ENCODE peak calls at places on chromosomes 12 and 14, in six cellular contexts. T is CD4-positive, alpha-beta memory T cell; C is gastrocnemius medialis; Y is tibial nerve; D is aorta; B is breast epithelium. Z is an unnamed sample.
A peak's percentile ranks its signal among the peaks of the same experiment; 100 is the strongest.

GRCh38 chr12:89355243-89356068 is 3.2 kb upstream of the DUSP6 start:
- DNase-seq in D (no peak), B (no peak), T (no peak), C (no peak), Y (no peak), Z (no peak)

GRCh38 chr14:94165744-94166143 is 8.4 kb upstream of the PPP4R4 start:
- DNase-seq in B (no peak), Y (no peak), C (no peak), D (no peak), T (no peak), Z (no peak)

GRCh38 chr12:67697443-67697842 is 48.9 kb downstream of the DYRK2 start:
- DNase-seq in T (peak; percentile 78), D (no peak), B (no peak), Y (no peak), C (no peak), Z (no peak)

GRCh38 chr12:59657266-59657665 is 61.4 kb downstream of the SLC16A7 start:
- DNase-seq in C (no peak), Y (no peak), B (no peak), T (no peak), D (no peak), Z (no peak)

GRCh38 chr14:97100306-97100705 is 303.1 kb downstream of the VRK1 start:
- DNase-seq in Y (no peak), C (no peak), B (no peak), T (no peak), D (no peak), Z (no peak)

GRCh38 chr14:73472182-73473114 is 14.1 kb upstream of the NUMB start:
- DNase-seq in C (no peak), T (peak; percentile 66), Y (no peak), D (no peak), B (no peak), Z (no peak)

GRCh38 chr14:36221097-36221496 is 44.6 kb upstream of the PTCSC3 start:
- DNase-seq in B (no peak), D (no peak), C (no peak), Y (no peak), T (no peak), Z (no peak)

GRCh38 chr12:132132609-132133430 is 11.3 kb downstream of the DDX51 start:
- DNase-seq in Y (no peak), D (no peak), B (no peak), T (no peak), C (no peak), Z (no peak)

GRCh38 chr12:117968826-117969659 is at the start of gene KSR2:
- DNase-seq in C (no peak), Y (no peak), B (peak; percentile 41), D (no peak), T (peak; percentile 64), Z (peak; percentile 43)

GRCh38 chr12:75831413-75831812 is 200.2 kb downstream of the PHLDA1 start:
- DNase-seq in B (no peak), C (no peak), T (no peak), Y (no peak), D (no peak), Z (no peak)

GRCh38 chr12:118689793-118690192 is 291.5 kb upstream of the SRRM4 start:
- DNase-seq in Y (no peak), D (no peak), T (no peak), B (no peak), C (no peak), Z (no peak)

GRCh38 chr12:80443974-80444666 is at the start of gene PTPRQ:
- DNase-seq in C (no peak), D (no peak), Y (no peak), B (no peak), T (no peak), Z (no peak)

GRCh38 chr14:66039495-66039894 is 446.7 kb upstream of the CCDC196 start:
- DNase-seq in D (no peak), Y (no peak), T (no peak), C (no peak), B (no peak), Z (no peak)

GRCh38 chr14:89773644-89774316 is 180.8 kb downstream of the EFCAB11 start:
- DNase-seq in D (peak; percentile 70), C (no peak), Y (no peak), B (no peak), T (peak; percentile 56), Z (peak; percentile 55)

GRCh38 chr12:7859552-7859951 is 13.2 kb downstream of the SLC2A14 start:
- DNase-seq in T (no peak), D (no peak), B (no peak), Y (no peak), C (no peak), Z (no peak)

GRCh38 chr12:124764870-124765570 is 98.6 kb downstream of the SCARB1 start:
- DNase-seq in B (peak; percentile 76), T (no peak), C (peak; percentile 56), D (no peak), Y (peak; percentile 62), Z (no peak)

GRCh38 chr14:103528512-103529382 is at the start of gene TRMT61A:
- DNase-seq in B (peak; percentile 85), T (peak; percentile 74), D (peak; percentile 93), Y (peak; percentile 84), C (peak; percentile 86), Z (peak; percentile 88)

GRCh38 chr12:52280796-52281560 is 6.5 kb downstream of the KRT86 start:
- DNase-seq in B (peak; percentile 97), D (peak; percentile 86), C (peak; percentile 18), Y (peak; percentile 68), T (no peak), Z (no peak)

GRCh38 chr12:63747553-63747952 is 32.2 kb upstream of the RXYLT1 start:
- DNase-seq in Y (no peak), B (no peak), T (no peak), D (no peak), C (no peak), Z (no peak)

GRCh38 chr12:100955139-100955538 is 160.6 kb downstream of the ANO4 start:
- DNase-seq in Y (no peak), B (no peak), T (no peak), D (peak; percentile 72), C (no peak), Z (no peak)

GRCh38 chr12:48349471-48349870 is 1.2 kb downstream of the ZNF641 start:
- DNase-seq in D (no peak), C (no peak), B (no peak), T (no peak), Y (no peak), Z (no peak)

GRCh38 chr12:114674201-114675047 is 9.6 kb downstream of the TBX3 start:
- DNase-seq in C (no peak), D (no peak), Y (no peak), B (no peak), T (no peak), Z (no peak)

GRCh38 chr14:104650057-104650980 is 39.1 kb upstream of the INF2 start:
- DNase-seq in D (peak; percentile 70), C (no peak), Y (peak; percentile 44), B (no peak), T (peak; percentile 43), Z (peak; percentile 63)

GRCh38 chr12:139585-139984 is 73.0 kb downstream of the IQSEC3 start:
- DNase-seq in Y (no peak), T (no peak), B (no peak), D (no peak), C (no peak), Z (no peak)
- H3K4me3 ChIP-seq in Y (peak overlapping the region; percentile 31), T (no peak overlapping the region), B (no peak overlapping the region), D (no peak overlapping the region), C (peak overlapping the region; percentile 34), Z (no peak overlapping the region)

GRCh38 chr14:70149766-70150165 is 39.0 kb downstream of the SLC8A3 start:
- DNase-seq in B (no peak), Y (no peak), C (no peak), T (no peak), D (no peak), Z (no peak)
- H3K27me3 ChIP-seq in B (peaks cover 17% of the 10 kb centered on the region), Y (no peaks in the 10 kb centered on the region), C (no peaks in the 10 kb centered on the region), T (no peaks in the 10 kb centered on the region), D (no peaks in the 10 kb centered on the region), Z (no peaks in the 10 kb centered on the region)

GRCh38 chr12:115756271-115756670 is 521.2 kb downstream of the MED13L start:
- DNase-seq in D (no peak), B (no peak), T (no peak), C (no peak), Y (no peak), Z (no peak)
- H3K4me3 ChIP-seq in D (no peak overlapping the region), B (no peak overlapping the region), T (no peak overlapping the region), C (no peak overlapping the region), Y (no peak overlapping the region), Z (no peak overlapping the region)

GRCh38 chr12:4271433-4272013 is 2.0 kb upstream of the CCND2 start:
- DNase-seq in Y (no peak), D (no peak), C (no peak), T (peak; percentile 76), B (no peak), Z (no peak)
- H3K27me3 ChIP-seq in Y (no peaks in the 10 kb centered on the region), D (no peaks in the 10 kb centered on the region), C (peaks cover 92% of the 10 kb centered on the region), T (no peaks in the 10 kb centered on the region), B (peaks cover 47% of the 10 kb centered on the region), Z (peaks cover 61% of the 10 kb centered on the region)

GRCh38 chr12:108935165-108935564 is 55.3 kb downstream of the DAO start:
- DNase-seq in C (no peak), B (no peak), T (no peak), D (no peak), Y (no peak), Z (no peak)
- H3K4me3 ChIP-seq in C (no peak overlapping the region), B (no peak overlapping the region), T (no peak overlapping the region), D (no peak overlapping the region), Y (no peak overlapping the region), Z (no peak overlapping the region)

DNA sequence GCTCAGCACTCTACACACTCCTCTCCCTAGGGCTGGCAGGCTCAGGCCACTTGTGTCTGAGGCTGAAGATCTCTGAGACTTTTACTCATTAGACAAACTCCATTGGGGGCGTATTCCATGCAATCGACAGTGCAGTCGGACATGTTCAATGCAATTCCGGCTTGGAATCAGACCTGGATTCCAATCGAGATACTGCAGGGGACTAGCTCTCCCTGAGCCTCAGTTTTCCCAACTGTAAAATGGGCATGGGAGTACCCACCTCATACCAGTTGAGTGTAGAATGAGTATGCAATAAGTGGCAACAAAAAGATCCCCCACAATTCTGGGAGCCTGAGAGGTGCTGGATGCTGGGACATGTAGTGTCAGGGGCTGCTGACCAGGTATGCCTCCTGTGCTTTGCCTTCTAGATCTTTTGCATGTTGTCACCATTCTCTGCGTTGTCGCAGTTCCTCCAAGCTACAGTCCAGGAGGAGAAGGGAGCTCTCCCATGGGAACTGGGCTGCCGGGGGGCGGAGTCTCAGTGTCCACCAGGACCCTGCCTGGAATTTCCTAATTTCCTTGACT is 8.3 kb downstream of the TTC6 start:
- DNase-seq in C (no peak), D (no peak), T (no peak), B (no peak), Y (no peak), Z (no peak)
- H3K27me3 ChIP-seq in C (peaks cover 83% of the 10 kb centered on the region), D (peaks cover 7% of the 10 kb centered on the region), T (peaks cover 34% of the 10 kb centered on the region), B (peaks cover 71% of the 10 kb centered on the region), Y (no peaks in the 10 kb centered on the region), Z (no peaks in the 10 kb centered on the region)

GRCh38 chr12:69042557-69042956 is 109.6 kb upstream of the CPM start:
- DNase-seq in T (no peak), D (no peak), Y (no peak), B (no peak), C (no peak), Z (no peak)
- H3K4me3 ChIP-seq in T (no peak overlapping the region), D (no peak overlapping the region), Y (no peak overlapping the region), B (no peak overlapping the region), C (no peak overlapping the region), Z (no peak overlapping the region)

Z was measured in right lobe of liver.